ENCODE peak calls at places on chromosomes 4 and X, in five cellular contexts. V is ELF-1, E is progenitor cell of endocrine pancreas, P is left ventricle myocardium superior, D is cardiac fibroblast. R is an unnamed sample.

GRCh38 chrX:134798472-134798871 is 140.2 kb upstream of the PLAC1 start:
- DNase-seq in V (no peak), E (no peak), P (no peak), D (no peak), R (no peak)

GRCh38 chrX:23908219-23909003 is 605 bp downstream of the CXorf58 start:
- DNase-seq in V (peak), E (no peak), P (no peak), D (no peak), R (no peak)

GRCh38 chr4:66294626-66295025 is 624.3 kb upstream of the EPHA5 start:
- DNase-seq in V (no peak), E (no peak), P (no peak), D (no peak), R (no peak)

GRCh38 chr4:61068745-61069144 is 131.4 kb upstream of the ADGRL3 start:
- DNase-seq in V (no peak), E (no peak), P (no peak), D (peak), R (no peak)

GRCh38 chrX:34631826-34632225 is 25.3 kb downstream of the TMEM47 start:
- DNase-seq in V (no peak), E (no peak), P (no peak), D (peak), R (no peak)

GRCh38 chr4:80081566-80081965 is 8.5 kb upstream of the ANTXR2 start:
- DNase-seq in V (no peak), E (no peak), P (no peak), D (no peak), R (no peak)

GRCh38 chr4:65971686-65972085 is 301.4 kb upstream of the EPHA5 start:
- DNase-seq in V (no peak), E (no peak), P (no peak), D (no peak), R (no peak)

GRCh38 chr4:3123201-3123671 is 48.8 kb downstream of the HTT start:
- DNase-seq in V (no peak), E (no peak), P (no peak), D (peak), R (no peak)

GRCh38 chr4:15130441-15130840 is 128.2 kb downstream of the CPEB2 start:
- DNase-seq in V (no peak), E (no peak), P (no peak), D (no peak), R (no peak)

GRCh38 chr4:37837446-37837845 is 11.0 kb downstream of the PGM2 start:
- DNase-seq in V (no peak), E (no peak), P (no peak), D (peak), R (no peak)

GRCh38 chrX:15567886-15568616 is 32.7 kb downstream of the ACE2 start:
- DNase-seq in V (no peak), E (no peak), P (no peak), D (peak), R (no peak)

GRCh38 chrX:135544338-135544948 is 24.0 kb downstream of the INTS6L start:
- DNase-seq in V (no peak), E (no peak), P (no peak), D (no peak), R (no peak)

GRCh38 chr4:151736367-151736766 is 24.4 kb downstream of the GATB start:
- DNase-seq in V (no peak), E (no peak), P (no peak), D (no peak), R (no peak)

GRCh38 chrX:20952180-20952579 is 422.0 kb upstream of the CNKSR2 start:
- DNase-seq in V (no peak), E (no peak), P (no peak), D (no peak), R (no peak)

GRCh38 chr4:186651624-186652023 is 72.0 kb downstream of the FAT1 start:
- DNase-seq in V (no peak), E (no peak), P (peak), D (peak), R (peak)

GRCh38 chr4:114272226-114272625 is 292.8 kb upstream of the ARSJ start:
- DNase-seq in V (no peak), E (no peak), P (no peak), D (peak), R (no peak)

GRCh38 chr4:67207941-67208441 is 337.3 kb downstream of the CENPC start:
- DNase-seq in V (no peak), E (no peak), P (no peak), D (no peak), R (no peak)

GRCh38 chr4:125323547-125324100 is 8.9 kb downstream of the FAT4 start:
- DNase-seq in V (no peak), E (no peak), P (no peak), D (peak), R (peak)

GRCh38 chr4:145531791-145532190 is 50.1 kb downstream of the SMAD1 start:
- DNase-seq in V (no peak), E (no peak), P (no peak), D (no peak), R (no peak)

GRCh38 chr4:157014621-157015591 is 43.3 kb upstream of the PDGFC start:
- DNase-seq in V (peak), E (no peak), P (no peak), D (peak), R (no peak)

GRCh38 chr4:107862658-107863057 is 37.9 kb downstream of the SGMS2 start:
- DNase-seq in V (no peak), E (no peak), P (no peak), D (peak), R (no peak)

GRCh38 chr4:120716346-120716745 is 206.2 kb downstream of the PRDM5 start:
- DNase-seq in V (no peak), E (no peak), P (no peak), D (no peak), R (no peak)

GRCh38 chr4:1541449-1542225 is 135.4 kb upstream of the NKX1-1 start:
- DNase-seq in V (no peak), E (no peak), P (peak), D (no peak), R (no peak)

GRCh38 chrX:150767045-150767395 is 73.8 kb downstream of the MTMR1 start:
- DNase-seq in V (no peak), E (no peak), P (no peak), D (peak), R (peak)

GRCh38 chr4:148795156-148795864 is 353.1 kb upstream of the NR3C2 start:
- DNase-seq in V (peak), E (peak), P (peak), D (peak), R (peak)

GRCh38 chr4:108793413-108793812 is 30.6 kb upstream of the ETNPPL start:
- DNase-seq in V (no peak), E (no peak), P (no peak), D (no peak), R (no peak)

GRCh38 chr4:98470831-98471230 is 187.6 kb downstream of the TSPAN5 start:
- DNase-seq in V (no peak), E (no peak), P (no peak), D (peak), R (no peak)

GRCh38 chrX:83508006-83508405 is at the start of gene POU3F4:
- DNase-seq in V (peak), E (peak), P (no peak), D (no peak), R (no peak)

GRCh38 chrX:21838937-21839333 is 482 bp upstream of the MBTPS2 start:
- DNase-seq in V (no peak), E (no peak), P (no peak), D (peak), R (no peak)

GRCh38 chr4:38563703-38564490 is 100.1 kb upstream of the KLF3 start:
- DNase-seq in V (no peak), E (no peak), P (no peak), D (peak), R (no peak)

R was measured in heart right ventricle.